ENCODE peak calls at places on chromosomes 13 and 19, in ten cellular contexts. One of them, this sample, is unnamed.

GRCh38 chr13:113926301-113926761 is 47.5 kb downstream of the C13orf46 start:
- DNase-seq in non-pigmented ciliary epithelial cell: no peak
- DNase-seq in CD8-positive, alpha-beta T cell: no peak
- DNase-seq in CD4-positive, alpha-beta memory T cell: no peak
- DNase-seq in AG09309: peak
- DNase-seq in testis: peak
- DNase-seq in left ventricle myocardium inferior: peak
- DNase-seq in stomach: peak
- DNase-seq in HFF-Myc: no peak
- DNase-seq in fibroblast of lung: peak
- DNase-seq in this sample: peak

GRCh38 chr13:23081246-23081645 is 99.5 kb upstream of the SGCG start:
- DNase-seq in non-pigmented ciliary epithelial cell: no peak
- DNase-seq in CD8-positive, alpha-beta T cell: no peak
- DNase-seq in CD4-positive, alpha-beta memory T cell: no peak
- DNase-seq in AG09309: peak
- DNase-seq in testis: no peak
- DNase-seq in left ventricle myocardium inferior: no peak
- DNase-seq in stomach: no peak
- DNase-seq in HFF-Myc: no peak
- DNase-seq in fibroblast of lung: peak
- DNase-seq in this sample: no peak

GRCh38 chr19:28882818-28883217 is 330.1 kb downstream of the UQCRFS1 start:
- DNase-seq in non-pigmented ciliary epithelial cell: no peak
- DNase-seq in CD8-positive, alpha-beta T cell: no peak
- DNase-seq in CD4-positive, alpha-beta memory T cell: no peak
- DNase-seq in AG09309: no peak
- DNase-seq in testis: no peak
- DNase-seq in left ventricle myocardium inferior: no peak
- DNase-seq in stomach: no peak
- DNase-seq in HFF-Myc: no peak
- DNase-seq in fibroblast of lung: no peak
- DNase-seq in this sample: no peak

GRCh38 chr19:58439576-58440554 is at the start of gene ZNF132:
- DNase-seq in non-pigmented ciliary epithelial cell: peak
- DNase-seq in CD8-positive, alpha-beta T cell: peak
- DNase-seq in CD4-positive, alpha-beta memory T cell: peak
- DNase-seq in AG09309: peak
- DNase-seq in testis: peak
- DNase-seq in left ventricle myocardium inferior: peak
- DNase-seq in stomach: peak
- DNase-seq in HFF-Myc: peak
- DNase-seq in fibroblast of lung: peak
- DNase-seq in this sample: peak

GRCh38 chr19:46844067-46844489 is 6.6 kb downstream of the AP2S1 start:
- DNase-seq in non-pigmented ciliary epithelial cell: no peak
- DNase-seq in CD8-positive, alpha-beta T cell: no peak
- DNase-seq in CD4-positive, alpha-beta memory T cell: no peak
- DNase-seq in AG09309: no peak
- DNase-seq in testis: no peak
- DNase-seq in left ventricle myocardium inferior: no peak
- DNase-seq in stomach: no peak
- DNase-seq in HFF-Myc: no peak
- DNase-seq in fibroblast of lung: no peak
- DNase-seq in this sample: no peak

GRCh38 chr19:49844138-49844740 is 6.7 kb upstream of the PTOV1 start:
- DNase-seq in non-pigmented ciliary epithelial cell: no peak
- DNase-seq in CD8-positive, alpha-beta T cell: no peak
- DNase-seq in CD4-positive, alpha-beta memory T cell: no peak
- DNase-seq in AG09309: no peak
- DNase-seq in testis: no peak
- DNase-seq in left ventricle myocardium inferior: no peak
- DNase-seq in stomach: no peak
- DNase-seq in HFF-Myc: no peak
- DNase-seq in fibroblast of lung: no peak
- DNase-seq in this sample: no peak

GRCh38 chr19:45528744-45529453 is 21.6 kb downstream of the VASP start:
- DNase-seq in non-pigmented ciliary epithelial cell: no peak
- DNase-seq in CD8-positive, alpha-beta T cell: no peak
- DNase-seq in CD4-positive, alpha-beta memory T cell: no peak
- DNase-seq in AG09309: no peak
- DNase-seq in testis: peak
- DNase-seq in left ventricle myocardium inferior: no peak
- DNase-seq in stomach: peak
- DNase-seq in HFF-Myc: no peak
- DNase-seq in fibroblast of lung: peak
- DNase-seq in this sample: peak

GRCh38 chr13:27622102-27622820 is 569 bp downstream of the POLR1D start:
- DNase-seq in non-pigmented ciliary epithelial cell: no peak
- DNase-seq in CD8-positive, alpha-beta T cell: no peak
- DNase-seq in CD4-positive, alpha-beta memory T cell: no peak
- DNase-seq in AG09309: no peak
- DNase-seq in testis: peak
- DNase-seq in left ventricle myocardium inferior: no peak
- DNase-seq in stomach: no peak
- DNase-seq in HFF-Myc: no peak
- DNase-seq in fibroblast of lung: peak
- DNase-seq in this sample: no peak

GRCh38 chr19:48271531-48272151 is 1.8 kb downstream of the ZNF114 start:
- DNase-seq in non-pigmented ciliary epithelial cell: no peak
- DNase-seq in CD8-positive, alpha-beta T cell: no peak
- DNase-seq in CD4-positive, alpha-beta memory T cell: no peak
- DNase-seq in AG09309: no peak
- DNase-seq in testis: peak
- DNase-seq in left ventricle myocardium inferior: peak
- DNase-seq in stomach: no peak
- DNase-seq in HFF-Myc: no peak
- DNase-seq in fibroblast of lung: peak
- DNase-seq in this sample: no peak

GRCh38 chr19:632228-633067 is 889 bp downstream of the POLRMT start:
- DNase-seq in non-pigmented ciliary epithelial cell: no peak
- DNase-seq in CD8-positive, alpha-beta T cell: peak
- DNase-seq in CD4-positive, alpha-beta memory T cell: no peak
- DNase-seq in AG09309: no peak
- DNase-seq in testis: peak
- DNase-seq in left ventricle myocardium inferior: no peak
- DNase-seq in stomach: no peak
- DNase-seq in HFF-Myc: no peak
- DNase-seq in fibroblast of lung: peak
- DNase-seq in this sample: no peak

GRCh38 chr13:113955235-113955634 is 18.6 kb downstream of the C13orf46 start:
- DNase-seq in non-pigmented ciliary epithelial cell: no peak
- DNase-seq in CD8-positive, alpha-beta T cell: no peak
- DNase-seq in CD4-positive, alpha-beta memory T cell: no peak
- DNase-seq in AG09309: no peak
- DNase-seq in testis: no peak
- DNase-seq in left ventricle myocardium inferior: no peak
- DNase-seq in stomach: no peak
- DNase-seq in HFF-Myc: no peak
- DNase-seq in fibroblast of lung: no peak
- DNase-seq in this sample: no peak

GRCh38 chr13:61255035-61255796 is 160.4 kb downstream of the PCDH20 start:
- DNase-seq in non-pigmented ciliary epithelial cell: no peak
- DNase-seq in CD8-positive, alpha-beta T cell: no peak
- DNase-seq in CD4-positive, alpha-beta memory T cell: no peak
- DNase-seq in AG09309: no peak
- DNase-seq in testis: no peak
- DNase-seq in left ventricle myocardium inferior: no peak
- DNase-seq in stomach: no peak
- DNase-seq in HFF-Myc: no peak
- DNase-seq in fibroblast of lung: peak
- DNase-seq in this sample: no peak

GRCh38 chr13:102195566-102196462 is 206.0 kb downstream of the FGF14 start:
- DNase-seq in non-pigmented ciliary epithelial cell: no peak
- DNase-seq in CD8-positive, alpha-beta T cell: no peak
- DNase-seq in CD4-positive, alpha-beta memory T cell: no peak
- DNase-seq in AG09309: no peak
- DNase-seq in testis: no peak
- DNase-seq in left ventricle myocardium inferior: no peak
- DNase-seq in stomach: no peak
- DNase-seq in HFF-Myc: peak
- DNase-seq in fibroblast of lung: peak
- DNase-seq in this sample: no peak